ENCODE peak calls at places on chromosomes 11 and 22, in five cellular contexts. A, R, V, G and O are unnamed samples.

GRCh38 chr11:121451982-121452608 is at the start of gene SORL1:
- DNase-seq in A (peak), R (no peak), V (peak), G (peak), O (peak)

GRCh38 chr11:33907419-33907818 is 15.5 kb upstream of the LMO2 start:
- DNase-seq in A (no peak), R (no peak), V (no peak), G (no peak), O (no peak)

GRCh38 chr22:36222887-36223450 is 16.4 kb downstream of the APOL2 start:
- DNase-seq in A (no peak), R (no peak), V (no peak), G (no peak), O (no peak)

GRCh38 chr22:35421121-35421520 is 21.2 kb downstream of the MCM5 start:
- DNase-seq in A (no peak), R (no peak), V (no peak), G (no peak), O (no peak)

GRCh38 chr22:41976070-41976901 is 7.0 kb downstream of the SEPTIN3 start:
- DNase-seq in A (peak), R (no peak), V (peak), G (peak), O (no peak)

GRCh38 chr11:45155627-45156180 is 9.3 kb downstream of the PRDM11 start:
- DNase-seq in A (no peak), R (no peak), V (no peak), G (no peak), O (no peak)

GRCh38 chr22:38240734-38241252 is 32.0 kb downstream of the TMEM184B start:
- DNase-seq in A (peak), R (peak), V (no peak), G (no peak), O (no peak)

GRCh38 chr11:68497761-68498160 is 37.2 kb downstream of the PPP6R3 start:
- DNase-seq in A (no peak), R (no peak), V (no peak), G (no peak), O (no peak)

GRCh38 chr11:58003036-58003435 is 20.6 kb upstream of the OR9Q1 start:
- DNase-seq in A (no peak), R (no peak), V (no peak), G (no peak), O (no peak)

GRCh38 chr22:26514419-26515161 is 2.3 kb upstream of the TFIP11 start:
- DNase-seq in A (no peak), R (no peak), V (no peak), G (no peak), O (no peak)

GRCh38 chr22:26516503-26516902 is 4.2 kb upstream of the TFIP11 start:
- DNase-seq in A (no peak), R (no peak), V (peak), G (no peak), O (no peak)

GRCh38 chr22:26515938-26516337 is 3.7 kb upstream of the TFIP11 start:
- DNase-seq in A (no peak), R (no peak), V (no peak), G (no peak), O (no peak)

GRCh38 chr22:26512149-26512793 is at the start of gene TFIP11:
- DNase-seq in A (peak), R (peak), V (peak), G (peak), O (peak)

GRCh38 chr22:26513852-26514251 is 1.6 kb upstream of the TFIP11 start:
- DNase-seq in A (no peak), R (no peak), V (no peak), G (no peak), O (no peak)
- H3K4me3 ChIP-seq in A (peak), R (no peak), V (no peak), G (no peak), O (no peak)

DNA sequence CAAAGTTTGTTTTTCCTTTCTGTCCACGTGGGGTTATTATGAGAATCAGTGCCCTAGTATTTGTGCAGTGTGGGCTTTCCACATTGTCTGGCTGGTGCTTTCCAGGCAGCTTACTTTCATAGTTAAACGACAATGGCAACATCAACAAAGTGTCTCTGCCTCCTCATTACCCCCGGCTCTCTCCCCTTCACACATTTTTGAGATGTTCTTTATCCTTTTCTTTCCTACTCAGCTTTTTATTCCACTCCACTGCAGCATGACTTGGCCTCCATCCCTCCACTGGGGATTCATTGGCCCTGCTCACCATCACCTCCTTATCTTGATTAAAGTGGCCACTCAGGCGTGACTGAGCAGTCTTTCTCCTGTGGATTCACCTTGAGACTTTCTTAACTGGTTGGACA is 19.1 kb downstream of the SPECC1L start:
- DNase-seq in A (peak), R (no peak), V (no peak), G (no peak), O (no peak)
- H3K4me3 ChIP-seq in A (no peak), R (no peak), V (no peak), G (no peak), O (no peak)

GRCh38 chr11:12363373-12363772 is 14.0 kb upstream of the PARVA start:
- DNase-seq in A (no peak), R (no peak), V (no peak), G (no peak), O (no peak)
- H3K4me3 ChIP-seq in A (no peak), R (no peak), V (no peak), G (no peak), O (no peak)

GRCh38 chr22:43925433-43926348 is 2.1 kb downstream of the PNPLA3 start:
- DNase-seq in A (peak), R (no peak), V (no peak), G (no peak), O (no peak)
- H3K4me3 ChIP-seq in A (peak), R (peak), V (no peak), G (no peak), O (no peak)

DNA sequence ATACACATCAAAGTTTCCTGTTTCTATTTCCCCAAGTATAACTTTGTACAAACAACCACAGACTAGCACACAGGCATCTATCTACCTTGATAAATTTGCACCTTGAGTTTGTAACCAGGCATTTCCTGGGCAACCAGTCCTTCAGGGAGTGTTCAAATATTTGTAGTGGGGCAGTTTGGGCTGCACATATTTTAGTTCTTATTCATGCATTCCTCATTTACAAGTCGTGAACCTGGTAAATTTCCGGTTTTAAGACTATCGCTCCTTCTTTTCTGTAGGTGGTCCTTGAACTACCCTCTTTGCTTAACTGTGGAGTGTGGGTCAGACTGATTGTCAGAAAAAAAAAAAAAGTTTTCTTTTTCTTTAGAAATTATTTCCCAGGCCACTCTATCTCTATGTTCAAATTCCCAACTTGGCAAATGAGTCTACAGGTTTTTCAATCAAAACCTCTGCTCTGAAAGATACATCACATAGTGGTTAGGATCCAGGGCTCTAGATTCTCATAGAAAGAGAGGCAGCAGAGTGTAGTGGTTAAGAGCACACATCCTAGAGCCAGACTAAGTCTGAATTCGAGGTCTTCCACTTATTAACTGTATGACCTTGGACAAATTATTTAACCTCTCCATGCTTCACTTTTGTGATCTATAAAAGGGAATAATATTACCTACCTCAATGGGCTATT is 201.5 kb downstream of the SOX6 start:
- DNase-seq in A (no peak), R (no peak), V (no peak), G (no peak), O (no peak)
- H3K4me3 ChIP-seq in A (no peak), R (no peak), V (no peak), G (no peak), O (no peak)